ENCODE peak calls at places on chromosomes 3 and 15, in ten cellular contexts. O is activated CD8-positive, alpha-beta T cell treated with anti-CD3 and anti-CD28 coated beads for 36 hours; Q is K562; R is iris pigment epithelial cell; V is adrenal gland; A is activated naive CD8-positive, alpha-beta T cell treated with anti-CD3 and anti-CD28 coated beads, Interleukin-2, amount 50 U/mL, for 24 hours; T is amygdala; I is HTR-8/SVneo; U is stimulated activated naive CD8-positive, alpha-beta T cell treated with anti-CD3 and anti-CD28 coated beads, Interleukin-15, amount 100 ng/mL, for 72 hours; N is activated T-cell treated with anti-CD3 and anti-CD28 coated beads for 1 hour. L is an unnamed sample.

GRCh38 chr15:64251121-64251520 is 88.3 kb upstream of the PPIB start:
- DNase-seq in O (peak), Q (no peak), R (peak), V (no peak), A (no peak), T (no peak), I (no peak), U (peak), N (no peak), L (no peak)

GRCh38 chr3:194574639-194575483 is 58.4 kb downstream of the TMEM44 start:
- DNase-seq in O (no peak), Q (peak), R (peak), V (peak), A (no peak), T (no peak), I (no peak), U (no peak), N (no peak), L (no peak)

GRCh38 chr3:141746962-141747361 is 8.9 kb downstream of the RNF7 start:
- DNase-seq in O (peak), Q (no peak), R (no peak), V (no peak), A (no peak), T (peak), I (no peak), U (no peak), N (no peak), L (no peak)

GRCh38 chr3:101117981-101118380 is 124.8 kb upstream of the ABI3BP start:
- DNase-seq in O (no peak), Q (no peak), R (no peak), V (no peak), A (no peak), T (no peak), I (no peak), U (no peak), N (no peak), L (no peak)

GRCh38 chr3:22735373-22735772 is 467.8 kb upstream of the UBE2E2 start:
- DNase-seq in O (no peak), Q (no peak), R (no peak), V (no peak), A (no peak), T (no peak), I (no peak), U (no peak), N (no peak), L (no peak)

GRCh38 chr3:197337214-197337613 is 38.8 kb upstream of the DLG1 start:
- DNase-seq in O (no peak), Q (no peak), R (no peak), V (no peak), A (no peak), T (no peak), I (no peak), U (no peak), N (no peak), L (no peak)

GRCh38 chr15:63156708-63157065 is 590 bp downstream of the RPS27L start:
- DNase-seq in O (no peak), Q (peak), R (peak), V (peak), A (peak), T (peak), I (no peak), U (no peak), N (no peak), L (no peak)

GRCh38 chr15:82135645-82136044 is 89.8 kb upstream of the MEX3B start:
- DNase-seq in O (no peak), Q (no peak), R (peak), V (no peak), A (no peak), T (no peak), I (no peak), U (no peak), N (no peak), L (no peak)

L was measured in effector CD8-positive, alpha-beta T cell.